ENCODE peak calls at places on chromosomes 1 and 21, in six cellular contexts. One of them, this sample, is unnamed. For H3K4me1, the result is how much of the 10 kb centered on the place peaks cover.

GRCh38 chr1:237181731-237182317 is 139.8 kb downstream of the RYR2 start:
- DNase-seq in uterus: no peak
- DNase-seq in ovary: no peak
- DNase-seq in psoas muscle: no peak
- DNase-seq in IMR-90: no peak
- DNase-seq in mesendoderm: no peak
- DNase-seq in this sample: no peak

GRCh38 chr1:1677718-1678580 is 14.6 kb downstream of the SLC35E2B start:
- DNase-seq in uterus: no peak
- DNase-seq in ovary: peak
- DNase-seq in psoas muscle: no peak
- DNase-seq in IMR-90: no peak
- DNase-seq in mesendoderm: no peak
- DNase-seq in this sample: peak

GRCh38 chr1:221712198-221712684 is 29.6 kb downstream of the DUSP10 start:
- DNase-seq in uterus: no peak
- DNase-seq in ovary: no peak
- DNase-seq in psoas muscle: no peak
- DNase-seq in IMR-90: peak
- DNase-seq in mesendoderm: no peak
- DNase-seq in this sample: no peak

GRCh38 chr1:58968360-58968952 is 184.6 kb upstream of the JUN start:
- DNase-seq in uterus: peak
- DNase-seq in ovary: peak
- DNase-seq in psoas muscle: peak
- DNase-seq in IMR-90: peak
- DNase-seq in mesendoderm: no peak
- DNase-seq in this sample: peak

GRCh38 chr1:46183119-46183842 is 7.0 kb upstream of the P3R3URF start:
- DNase-seq in uterus: peak
- DNase-seq in ovary: peak
- DNase-seq in psoas muscle: peak
- DNase-seq in IMR-90: peak
- DNase-seq in mesendoderm: no peak
- DNase-seq in this sample: peak

GRCh38 chr1:232196042-232196441 is 433.9 kb downstream of the SIPA1L2 start:
- DNase-seq in uterus: no peak
- DNase-seq in ovary: no peak
- DNase-seq in psoas muscle: no peak
- DNase-seq in IMR-90: peak
- DNase-seq in mesendoderm: no peak
- DNase-seq in this sample: no peak

GRCh38 chr1:71269823-71270222 is 189.0 kb upstream of the ZRANB2 start:
- DNase-seq in uterus: no peak
- DNase-seq in ovary: no peak
- DNase-seq in psoas muscle: no peak
- DNase-seq in IMR-90: no peak
- DNase-seq in mesendoderm: no peak
- DNase-seq in this sample: no peak

GRCh38 chr21:38159355-38159754 is 97.4 kb upstream of the KCNJ15 start:
- DNase-seq in uterus: peak
- DNase-seq in ovary: peak
- DNase-seq in psoas muscle: no peak
- DNase-seq in IMR-90: peak
- DNase-seq in mesendoderm: peak
- DNase-seq in this sample: peak

GRCh38 chr1:207833381-207833780 is 77.5 kb downstream of the CD34 start:
- DNase-seq in uterus: no peak
- DNase-seq in ovary: no peak
- DNase-seq in psoas muscle: no peak
- DNase-seq in IMR-90: no peak
- DNase-seq in mesendoderm: no peak
- DNase-seq in this sample: no peak

GRCh38 chr21:16193758-16194606 is 464.2 kb downstream of the USP25 start:
- DNase-seq in uterus: peak
- DNase-seq in ovary: peak
- DNase-seq in psoas muscle: peak
- DNase-seq in IMR-90: peak
- DNase-seq in mesendoderm: peak
- DNase-seq in this sample: peak

GRCh38 chr1:23044035-23044434 is 24.8 kb downstream of the KDM1A start:
- DNase-seq in uterus: no peak
- DNase-seq in ovary: no peak
- DNase-seq in psoas muscle: no peak
- DNase-seq in IMR-90: no peak
- DNase-seq in mesendoderm: no peak
- DNase-seq in this sample: no peak

GRCh38 chr1:91537281-91538069 is 36.8 kb downstream of the CDC7 start:
- DNase-seq in uterus: no peak
- DNase-seq in ovary: no peak
- DNase-seq in psoas muscle: no peak
- DNase-seq in IMR-90: peak
- DNase-seq in mesendoderm: peak
- DNase-seq in this sample: no peak

GRCh38 chr1:209485167-209485566 is 98.3 kb upstream of the CAMK1G start:
- DNase-seq in uterus: peak
- DNase-seq in ovary: no peak
- DNase-seq in psoas muscle: no peak
- DNase-seq in IMR-90: peak
- DNase-seq in mesendoderm: no peak
- DNase-seq in this sample: no peak

GRCh38 chr1:13538832-13539231 is 25.0 kb upstream of the LRRC38 start:
- DNase-seq in uterus: no peak
- DNase-seq in ovary: no peak
- DNase-seq in psoas muscle: no peak
- DNase-seq in IMR-90: no peak
- DNase-seq in mesendoderm: no peak
- DNase-seq in this sample: no peak

GRCh38 chr1:241639040-241639652 is 1.0 kb downstream of the CHML start:
- DNase-seq in uterus: no peak
- DNase-seq in ovary: no peak
- DNase-seq in psoas muscle: no peak
- DNase-seq in IMR-90: peak
- DNase-seq in mesendoderm: no peak
- DNase-seq in this sample: no peak

GRCh38 chr1:64686828-64687724 is 57.8 kb upstream of the RAVER2 start:
- DNase-seq in uterus: no peak
- DNase-seq in ovary: no peak
- DNase-seq in psoas muscle: no peak
- DNase-seq in IMR-90: peak
- DNase-seq in mesendoderm: peak
- DNase-seq in this sample: no peak

GRCh38 chr1:228321478-228321877 is 85.2 kb downstream of the TRIM11 start:
- DNase-seq in uterus: no peak
- DNase-seq in ovary: peak
- DNase-seq in psoas muscle: no peak
- DNase-seq in IMR-90: no peak
- DNase-seq in mesendoderm: no peak
- DNase-seq in this sample: no peak

GRCh38 chr1:205922314-205922713 is 20.9 kb downstream of the SLC26A9 start:
- DNase-seq in uterus: no peak
- DNase-seq in ovary: no peak
- DNase-seq in psoas muscle: no peak
- DNase-seq in IMR-90: no peak
- DNase-seq in mesendoderm: no peak
- DNase-seq in this sample: no peak

GRCh38 chr1:170581041-170581440 is 49.1 kb downstream of the GORAB start:
- DNase-seq in uterus: no peak
- DNase-seq in ovary: no peak
- DNase-seq in psoas muscle: peak
- DNase-seq in IMR-90: no peak
- DNase-seq in mesendoderm: no peak
- DNase-seq in this sample: peak

GRCh38 chr1:111505641-111506119 is 2.2 kb upstream of the ADORA3 start:
- DNase-seq in uterus: no peak
- DNase-seq in ovary: no peak
- DNase-seq in psoas muscle: no peak
- DNase-seq in IMR-90: no peak
- DNase-seq in mesendoderm: no peak
- DNase-seq in this sample: peak

GRCh38 chr1:73998348-73998959 is 199.5 kb downstream of the LRRIQ3 start:
- DNase-seq in uterus: no peak
- DNase-seq in ovary: no peak
- DNase-seq in psoas muscle: no peak
- DNase-seq in IMR-90: peak
- DNase-seq in mesendoderm: peak
- DNase-seq in this sample: no peak

GRCh38 chr1:50969611-50970507 is at the start of gene CDKN2C:
- DNase-seq in uterus: peak
- DNase-seq in ovary: peak
- DNase-seq in psoas muscle: peak
- DNase-seq in IMR-90: peak
- DNase-seq in mesendoderm: peak
- DNase-seq in this sample: peak

GRCh38 chr1:12143631-12144155 is 23.1 kb upstream of the TNFRSF1B start:
- DNase-seq in uterus: peak
- DNase-seq in ovary: peak
- DNase-seq in psoas muscle: peak
- DNase-seq in IMR-90: peak
- DNase-seq in mesendoderm: no peak
- DNase-seq in this sample: peak

GRCh38 chr21:44684077-44684476 is 2.1 kb upstream of the KRTAP12-1 start:
- DNase-seq in uterus: no peak
- DNase-seq in ovary: no peak
- DNase-seq in psoas muscle: no peak
- DNase-seq in IMR-90: no peak
- DNase-seq in mesendoderm: no peak
- DNase-seq in this sample: no peak

GRCh38 chr21:42873096-42873495 is 6.2 kb downstream of the WDR4 start:
- DNase-seq in uterus: no peak
- DNase-seq in ovary: no peak
- DNase-seq in psoas muscle: no peak
- DNase-seq in IMR-90: no peak
- DNase-seq in mesendoderm: no peak
- DNase-seq in this sample: no peak

GRCh38 chr1:213049232-213049631 is 1.8 kb upstream of the RPS6KC1 start:
- DNase-seq in uterus: no peak
- DNase-seq in ovary: no peak
- DNase-seq in psoas muscle: no peak
- DNase-seq in IMR-90: no peak
- DNase-seq in mesendoderm: no peak
- DNase-seq in this sample: no peak
- H3K4me1 ChIP-seq in uterus: under half
- H3K4me1 ChIP-seq in ovary: under half
- H3K4me1 ChIP-seq in psoas muscle: under half
- H3K4me1 ChIP-seq in IMR-90: under half
- H3K4me1 ChIP-seq in mesendoderm: under half
- H3K4me1 ChIP-seq in this sample: under half

DNA sequence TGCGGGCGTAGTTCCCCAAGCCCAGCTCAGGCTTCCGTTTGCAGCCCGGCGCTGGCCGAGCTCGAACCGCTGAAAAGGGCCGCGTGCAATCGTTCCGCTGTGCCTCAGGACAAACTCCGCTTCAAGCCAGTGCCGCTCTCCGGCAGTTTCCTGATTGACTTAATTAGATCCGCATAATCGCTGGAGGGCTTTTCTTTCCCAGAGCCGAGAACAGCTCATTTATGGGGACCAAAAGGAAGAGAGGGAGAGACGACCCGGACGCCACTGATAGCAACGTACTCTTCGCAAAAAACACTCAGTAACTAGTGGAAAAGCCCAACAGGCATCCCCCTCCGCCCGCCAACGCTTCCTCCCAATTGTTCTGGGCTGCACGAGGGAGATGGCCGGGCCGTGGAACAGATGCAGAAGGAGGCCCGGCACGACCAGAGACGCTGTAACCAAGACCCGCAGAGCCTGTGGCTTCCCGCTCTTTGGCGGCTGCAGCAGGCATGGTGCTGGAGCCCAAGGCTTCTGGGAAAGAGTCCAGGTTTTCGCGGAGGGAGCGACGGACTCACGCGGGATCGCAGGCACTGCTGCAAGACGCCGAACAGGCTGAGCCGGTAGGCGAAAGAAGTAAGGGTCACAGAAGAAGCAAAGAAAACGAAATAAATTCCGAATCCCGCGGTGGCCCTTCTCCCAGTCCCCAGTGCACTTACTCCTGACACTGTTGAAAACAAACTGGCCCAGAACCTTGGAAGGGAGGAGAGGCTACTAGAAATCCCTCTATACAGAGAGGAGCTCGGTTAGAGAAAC is 3.6 kb upstream of the FOXD2 start:
- DNase-seq in uterus: peak
- DNase-seq in ovary: peak
- DNase-seq in psoas muscle: peak
- DNase-seq in IMR-90: peak
- DNase-seq in mesendoderm: peak
- DNase-seq in this sample: peak
- H3K4me3 ChIP-seq in uterus: peak
- H3K4me3 ChIP-seq in ovary: peak
- H3K4me3 ChIP-seq in psoas muscle: peak
- H3K4me3 ChIP-seq in IMR-90: no peak
- H3K4me3 ChIP-seq in mesendoderm: no peak
- H3K4me3 ChIP-seq in this sample: peak

DNA sequence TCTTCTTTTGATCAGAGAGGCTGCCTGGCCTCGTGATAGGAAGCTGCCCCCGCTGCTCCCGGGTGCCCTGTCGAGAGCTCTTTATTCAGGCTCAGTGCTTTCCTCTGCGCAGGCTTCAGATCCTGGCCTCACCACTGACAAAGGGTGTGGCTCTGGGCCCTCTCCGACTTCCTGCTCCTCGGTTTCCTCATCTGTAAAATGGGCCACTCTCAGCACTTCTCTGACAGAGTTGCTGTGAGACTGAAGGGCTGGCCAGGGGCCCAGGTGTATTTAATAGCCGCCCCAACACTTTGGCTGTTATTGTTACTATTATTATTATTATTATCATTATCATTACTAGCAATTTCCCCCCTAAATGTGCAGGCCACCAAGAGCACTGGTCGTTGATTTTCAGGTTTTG is 61.0 kb upstream of the EFHD2 start:
- DNase-seq in uterus: no peak
- DNase-seq in ovary: no peak
- DNase-seq in psoas muscle: no peak
- DNase-seq in IMR-90: no peak
- DNase-seq in mesendoderm: no peak
- DNase-seq in this sample: no peak
- H3K4me1 ChIP-seq in uterus: under half
- H3K4me1 ChIP-seq in ovary: under half
- H3K4me1 ChIP-seq in psoas muscle: under half
- H3K4me1 ChIP-seq in IMR-90: under half
- H3K4me1 ChIP-seq in mesendoderm: under half
- H3K4me1 ChIP-seq in this sample: under half

DNA sequence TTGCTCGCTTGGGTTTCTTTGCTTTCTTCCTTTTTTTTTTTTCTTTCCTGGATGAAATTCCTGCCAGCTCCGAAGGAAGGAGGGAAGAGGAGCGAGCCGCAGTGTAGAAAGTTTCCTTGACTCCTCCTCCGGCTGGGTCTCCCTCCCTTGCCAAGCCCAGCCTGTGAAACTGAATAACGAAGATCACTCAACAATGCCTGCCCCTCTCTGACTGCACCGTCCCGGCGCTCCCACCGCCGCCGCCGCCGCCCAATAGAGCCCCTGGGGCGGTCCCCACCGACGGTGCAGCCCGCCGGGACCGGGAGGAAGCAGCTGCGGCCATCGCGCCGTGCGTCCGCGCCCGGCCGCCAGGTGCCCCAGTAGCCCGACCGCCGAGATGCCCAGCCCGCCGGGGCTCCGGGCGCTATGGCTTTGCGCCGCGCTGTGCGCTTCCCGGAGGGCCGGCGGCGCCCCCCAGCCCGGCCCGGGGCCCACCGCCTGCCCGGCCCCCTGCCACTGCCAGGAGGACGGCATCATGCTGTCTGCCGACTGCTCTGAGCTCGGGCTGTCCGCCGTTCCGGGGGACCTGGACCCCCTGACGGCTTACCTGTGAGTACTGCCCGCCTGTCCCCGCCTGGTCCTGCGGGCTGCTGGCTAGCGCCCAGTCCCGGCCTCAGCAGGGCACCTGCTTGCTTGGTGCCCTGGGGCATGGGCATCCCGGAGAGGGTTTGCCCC is at the start of gene LGR6:
- DNase-seq in uterus: no peak
- DNase-seq in ovary: no peak
- DNase-seq in psoas muscle: no peak
- DNase-seq in IMR-90: no peak
- DNase-seq in mesendoderm: no peak
- DNase-seq in this sample: no peak
- H3K4me3 ChIP-seq in uterus: peak
- H3K4me3 ChIP-seq in ovary: no peak
- H3K4me3 ChIP-seq in psoas muscle: peak
- H3K4me3 ChIP-seq in IMR-90: no peak
- H3K4me3 ChIP-seq in mesendoderm: no peak
- H3K4me3 ChIP-seq in this sample: peak

This sample was measured in tibial artery.